ENCODE peak calls at places on chromosomes 7 and 10, in ten cellular contexts. Q is tibial artery, K is heart left ventricle, W is fibroblast of lung, L is lower lobe of right lung, E is body of pancreas, D is Panc1, X is left ventricle myocardium inferior, F is neural progenitor cell, Z is mucosa of descending colon. S is an unnamed sample.

GRCh38 chr10:89003344-89003743 is 12.7 kb downstream of the FAS start:
- DNase-seq in Q (no peak), K (no peak), W (no peak), L (no peak), E (no peak), D (no peak), X (no peak), F (no peak), Z (no peak), S (no peak)

GRCh38 chr7:32957326-32958045 is at the start of gene FKBP9:
- DNase-seq in Q (peak; percentile 77), K (peak; percentile 96), W (peak; percentile 86), L (peak; percentile 90), E (peak; percentile 94), D (peak; percentile 42), X (peak; percentile 86), F (peak; percentile 86), Z (peak; percentile 94), S (peak; percentile 96)

GRCh38 chr7:87113077-87113476 is 39.2 kb upstream of the DMTF1 start:
- DNase-seq in Q (no peak), K (no peak), W (peak; percentile 11), L (no peak), E (no peak), D (no peak), X (no peak), F (no peak), Z (no peak), S (no peak)

GRCh38 chr7:99737726-99738125 is 2.7 kb upstream of the CYP3A7 start:
- DNase-seq in Q (no peak), K (no peak), W (no peak), L (no peak), E (no peak), D (no peak), X (no peak), F (no peak), Z (no peak), S (no peak)

GRCh38 chr10:96851281-96851680 is 19.2 kb downstream of the LCOR start:
- DNase-seq in Q (no peak), K (no peak), W (no peak), L (no peak), E (no peak), D (no peak), X (no peak), F (no peak), Z (no peak), S (no peak)

GRCh38 chr7:3119963-3120362 is 76.3 kb upstream of the CARD11 start:
- DNase-seq in Q (no peak), K (no peak), W (no peak), L (no peak), E (no peak), D (no peak), X (no peak), F (no peak), Z (no peak), S (no peak)

GRCh38 chr7:70776627-70777101 is 355.3 kb upstream of the GALNT17 start:
- DNase-seq in Q (no peak), K (no peak), W (no peak), L (no peak), E (no peak), D (no peak), X (no peak), F (no peak), Z (no peak), S (no peak)

GRCh38 chr7:16144361-16144760 is 277.0 kb downstream of the CRPPA start:
- DNase-seq in Q (no peak), K (no peak), W (no peak), L (no peak), E (no peak), D (no peak), X (no peak), F (no peak), Z (no peak), S (no peak)

GRCh38 chr7:131094685-131095084 is 233.0 kb upstream of the MKLN1 start:
- DNase-seq in Q (no peak), K (no peak), W (no peak), L (no peak), E (no peak), D (no peak), X (no peak), F (no peak), Z (no peak), S (no peak)
- H3K4me1 ChIP-seq in Q (peaks cover 66% of the 10 kb centered on the region), K (peaks cover 22% of the 10 kb centered on the region), W (peaks cover 4% of the 10 kb centered on the region), L (peaks cover 91% of the 10 kb centered on the region), E (peaks cover 75% of the 10 kb centered on the region), D (no peaks in the 10 kb centered on the region), X (peaks cover 97% of the 10 kb centered on the region), F (peaks cover 6% of the 10 kb centered on the region), Z (peaks cover 18% of the 10 kb centered on the region), S (peaks cover 84% of the 10 kb centered on the region)

GRCh38 chr7:150468241-150468640 is 17.8 kb downstream of the GIMAP8 start:
- DNase-seq in Q (no peak), K (no peak), W (no peak), L (no peak), E (no peak), D (no peak), X (no peak), F (no peak), Z (no peak), S (no peak)

GRCh38 chr7:150466477-150466876 is 16.0 kb downstream of the GIMAP8 start:
- DNase-seq in Q (no peak), K (no peak), W (no peak), L (no peak), E (no peak), D (no peak), X (no peak), F (no peak), Z (no peak), S (no peak)

GRCh38 chr7:150464962-150465361 is 14.5 kb downstream of the GIMAP8 start:
- DNase-seq in Q (no peak), K (no peak), W (no peak), L (no peak), E (no peak), D (no peak), X (no peak), F (no peak), Z (no peak), S (no peak)

GRCh38 chr7:150463461-150463860 is 13.0 kb downstream of the GIMAP8 start:
- DNase-seq in Q (no peak), K (no peak), W (no peak), L (no peak), E (no peak), D (no peak), X (no peak), F (no peak), Z (no peak), S (no peak)

DNA sequence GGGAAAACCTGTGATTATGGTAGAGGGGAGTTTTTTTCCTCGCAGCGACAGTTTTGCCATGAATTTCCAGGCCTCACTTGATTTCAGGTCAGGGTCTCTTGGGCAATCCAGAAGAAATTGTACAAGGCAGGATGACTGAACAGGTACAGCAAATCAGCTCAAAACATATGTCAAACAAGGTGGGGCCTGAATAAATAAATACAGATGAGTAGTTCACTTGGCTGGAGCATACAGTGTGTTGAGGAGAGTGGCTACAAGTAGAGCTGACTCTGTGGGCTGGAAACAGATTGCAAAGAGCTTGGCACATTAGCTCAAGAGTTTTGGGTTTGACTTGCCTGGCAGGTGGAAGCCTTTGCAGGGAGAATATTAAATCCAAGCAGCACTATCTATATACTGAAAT is 15.0 kb downstream of the GIMAP8 start:
- DNase-seq in Q (no peak), K (no peak), W (no peak), L (no peak), E (no peak), D (no peak), X (no peak), F (no peak), Z (no peak), S (no peak)
- H3K4me1 ChIP-seq in Q (no peaks in the 10 kb centered on the region), K (no peaks in the 10 kb centered on the region), W (no peaks in the 10 kb centered on the region), L (peaks cover 24% of the 10 kb centered on the region), E (no peaks in the 10 kb centered on the region), D (no peaks in the 10 kb centered on the region), X (peaks cover 47% of the 10 kb centered on the region), F (no peaks in the 10 kb centered on the region), Z (no peaks in the 10 kb centered on the region), S (no peaks in the 10 kb centered on the region)

DNA sequence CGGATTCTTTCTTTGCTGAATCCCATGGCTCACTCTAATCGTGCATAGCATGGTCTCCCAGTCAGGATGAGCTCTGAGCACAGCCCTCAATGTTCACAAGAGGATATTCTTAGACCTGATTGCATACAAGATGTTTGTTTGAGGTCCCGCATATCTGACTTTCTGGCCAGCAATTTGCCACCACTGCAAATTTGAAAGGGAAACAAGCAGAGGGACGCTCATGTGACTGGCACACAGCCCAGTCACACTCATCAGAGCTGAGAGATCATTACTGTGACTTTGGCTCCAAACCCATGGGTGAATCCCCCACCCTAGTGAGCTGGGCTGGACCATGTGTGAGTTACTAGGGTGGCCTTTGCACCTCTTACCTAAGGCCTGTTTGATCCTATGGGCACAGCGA is 9.9 kb downstream of the TAS2R41 start:
- DNase-seq in Q (peak; percentile 77), K (peak; percentile 69), W (peak; percentile 78), L (peak; percentile 55), E (peak; percentile 26), D (no peak), X (peak; percentile 59), F (no peak), Z (peak; percentile 59), S (peak; percentile 67)
- H3K4me1 ChIP-seq in Q (no peaks in the 10 kb centered on the region), K (no peaks in the 10 kb centered on the region), W (peaks cover 10% of the 10 kb centered on the region), L (peaks cover 23% of the 10 kb centered on the region), E (no peaks in the 10 kb centered on the region), D (no peaks in the 10 kb centered on the region), X (peaks cover 28% of the 10 kb centered on the region), F (no peaks in the 10 kb centered on the region), Z (no peaks in the 10 kb centered on the region), S (peaks cover 23% of the 10 kb centered on the region)

GRCh38 chr7:149565096-149565382 is 67.4 kb upstream of the ZNF746 start:
- DNase-seq in Q (no peak), K (no peak), W (no peak), L (no peak), E (no peak), D (no peak), X (no peak), F (no peak), Z (no peak), S (no peak)

GRCh38 chr7:149561072-149561471 is 63.5 kb upstream of the ZNF746 start:
- DNase-seq in Q (no peak), K (no peak), W (no peak), L (no peak), E (no peak), D (no peak), X (no peak), F (no peak), Z (no peak), S (no peak)

GRCh38 chr7:149566103-149566502 is 68.5 kb upstream of the ZNF746 start:
- DNase-seq in Q (no peak), K (no peak), W (no peak), L (no peak), E (no peak), D (no peak), X (no peak), F (no peak), Z (no peak), S (no peak)

GRCh38 chr7:149562602-149563001 is 65.0 kb upstream of the ZNF746 start:
- DNase-seq in Q (no peak), K (no peak), W (peak; percentile 35), L (no peak), E (no peak), D (no peak), X (no peak), F (no peak), Z (no peak), S (no peak)

DNA sequence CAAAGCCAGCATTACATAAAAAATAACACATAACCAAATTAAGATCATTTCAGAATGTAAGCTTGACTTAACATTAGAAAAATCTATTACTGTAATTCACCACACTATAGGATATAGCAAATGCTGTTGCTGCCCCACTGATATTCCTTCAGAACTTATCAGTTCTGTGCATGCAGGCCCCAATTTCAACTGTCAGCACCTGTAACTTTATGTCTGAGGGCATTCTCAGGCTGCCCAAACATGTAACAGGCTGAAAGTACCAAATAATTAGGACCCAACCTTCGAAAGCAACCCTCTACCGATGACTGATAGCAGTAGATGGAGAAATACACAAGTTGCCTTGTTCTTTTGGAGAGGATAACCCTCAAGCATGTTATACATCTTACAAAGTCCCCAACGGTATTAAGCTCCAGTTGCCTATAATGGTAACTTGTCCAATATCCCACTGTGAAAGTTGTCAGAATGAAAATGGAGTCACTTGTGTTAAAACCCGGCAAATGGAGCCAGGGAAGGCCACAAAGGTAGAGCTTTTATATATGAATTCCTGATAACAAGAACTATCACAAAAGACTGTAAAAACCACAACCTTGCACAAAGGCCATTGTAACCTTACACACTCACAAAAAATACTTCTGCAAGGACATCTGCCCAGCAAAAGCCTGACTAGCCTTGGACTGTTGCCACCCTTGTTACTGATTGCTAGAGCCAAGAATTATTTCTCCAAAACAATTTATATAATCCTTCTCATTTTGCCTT is 66.9 kb upstream of the ZNF746 start:
- DNase-seq in Q (no peak), K (no peak), W (no peak), L (no peak), E (no peak), D (no peak), X (no peak), F (no peak), Z (no peak), S (no peak)
- H3K4me1 ChIP-seq in Q (no peaks in the 10 kb centered on the region), K (no peaks in the 10 kb centered on the region), W (no peaks in the 10 kb centered on the region), L (no peaks in the 10 kb centered on the region), E (peaks cover 10% of the 10 kb centered on the region), D (no peaks in the 10 kb centered on the region), X (peaks cover 64% of the 10 kb centered on the region), F (peaks cover 6% of the 10 kb centered on the region), Z (no peaks in the 10 kb centered on the region), S (no peaks in the 10 kb centered on the region)